ENCODE peak calls at places on chromosomes 12 and 14, in ten cellular contexts. C is adrenal gland; W is CD8-positive, alpha-beta T cell; Z is MG63; S is lung microvascular endothelial cell; L is NCI-H1417 treated with DMSO at 0.1 percent for 48 hours; U is RPMI8226; P is NAMALWA; N is A549; R is cardiac septum. K is an unnamed sample.

GRCh38 chr12:43396671-43397070 is 155.3 kb downstream of the ADAMTS20 start:
- DNase-seq in P (no peak), C (no peak), W (no peak), Z (no peak), N (no peak), S (no peak), U (no peak), L (no peak), R (no peak), K (no peak)

GRCh38 chr14:23608454-23608853 is 27.7 kb upstream of the DHRS2 start:
- DNase-seq in U (no peak), Z (peak), L (no peak), W (no peak), S (no peak), N (no peak), P (no peak), C (peak), R (no peak), K (no peak)

GRCh38 chr12:69843653-69844052 is 18.6 kb downstream of the MYRFL start:
- DNase-seq in S (no peak), N (no peak), P (no peak), W (no peak), R (no peak), L (no peak), Z (no peak), C (no peak), U (no peak), K (no peak)

GRCh38 chr12:122876724-122877123 is 19.2 kb downstream of the VPS37B start:
- DNase-seq in U (no peak), W (no peak), S (no peak), C (peak), R (no peak), Z (no peak), P (no peak), L (no peak), N (no peak), K (no peak)

GRCh38 chr12:39406257-39406656 is 36.7 kb downstream of the KIF21A start:
- DNase-seq in W (no peak), L (no peak), R (no peak), P (no peak), S (no peak), U (no peak), N (no peak), C (no peak), Z (no peak), K (no peak)

GRCh38 chr12:69608114-69608513 is 2.6 kb downstream of the LRRC10 start:
- DNase-seq in N (no peak), Z (no peak), P (no peak), U (no peak), R (no peak), W (no peak), S (peak), C (no peak), L (no peak), K (no peak)

GRCh38 chr12:12719496-12719895 is 2.3 kb downstream of the CDKN1B start:
- DNase-seq in R (no peak), W (no peak), L (no peak), Z (no peak), U (peak), P (peak), N (peak), S (peak), C (no peak), K (no peak)

GRCh38 chr12:119326341-119326740 is 8.2 kb upstream of the CCDC60 start:
- DNase-seq in L (no peak), U (no peak), P (no peak), W (no peak), R (no peak), S (no peak), Z (no peak), C (no peak), N (no peak), K (no peak)

GRCh38 chr12:116532986-116533342 is 26.2 kb upstream of the MAP1LC3B2 start:
- DNase-seq in L (no peak), S (no peak), P (no peak), C (peak), N (no peak), R (no peak), W (no peak), U (no peak), Z (no peak), K (no peak)

GRCh38 chr14:22598896-22599244 is 770 bp downstream of the ABHD4 start:
- DNase-seq in P (peak), C (peak), R (no peak), Z (peak), W (peak), U (peak), N (peak), S (peak), L (no peak), K (no peak)

GRCh38 chr12:58668831-58669230 is 251.5 kb downstream of the LRIG3 start:
- DNase-seq in L (no peak), P (no peak), N (no peak), W (no peak), U (no peak), Z (no peak), S (no peak), C (no peak), R (no peak), K (no peak)

GRCh38 chr12:132366341-132366861 is 37.0 kb upstream of the GALNT9 start:
- DNase-seq in Z (no peak), S (no peak), N (no peak), C (no peak), P (no peak), U (no peak), W (no peak), R (no peak), L (peak), K (no peak)

GRCh38 chr12:107670999-107671643 is 14.5 kb upstream of the PWP1 start:
- DNase-seq in U (peak), Z (no peak), S (peak), P (peak), N (peak), L (no peak), W (no peak), C (peak), R (no peak), K (peak)

GRCh38 chr12:25797335-25797863 is 161.1 kb upstream of the RASSF8 start:
- DNase-seq in P (no peak), R (no peak), N (no peak), C (no peak), W (no peak), S (peak), U (no peak), L (no peak), Z (no peak), K (no peak)

GRCh38 chr14:23113346-23114119 is 5.5 kb downstream of the CEBPE start:
- DNase-seq in Z (no peak), R (no peak), W (no peak), U (no peak), S (peak), C (no peak), L (no peak), P (no peak), N (no peak), K (no peak)

GRCh38 chr12:47755655-47756562 is 2.8 kb downstream of the RAPGEF3 start:
- DNase-seq in N (no peak), P (no peak), R (no peak), S (no peak), W (no peak), L (no peak), U (peak), Z (peak), C (no peak), K (no peak)

GRCh38 chr14:76948213-76948947 is 80.1 kb downstream of the IRF2BPL start:
- DNase-seq in P (no peak), L (no peak), W (no peak), S (peak), U (no peak), C (peak), N (no peak), Z (no peak), R (no peak), K (no peak)

GRCh38 chr12:101051901-101052550 is 158.0 kb downstream of the SLC5A8 start:
- DNase-seq in Z (peak), P (no peak), C (peak), R (no peak), W (no peak), U (no peak), L (no peak), S (peak), N (peak), K (no peak)

GRCh38 chr12:47383942-47384341 is 304.2 kb upstream of the AMIGO2 start:
- DNase-seq in N (peak), L (no peak), U (no peak), W (no peak), C (no peak), S (peak), P (no peak), Z (no peak), R (no peak), K (no peak)

GRCh38 chr12:56071648-56072047 is 8.3 kb upstream of the ERBB3 start:
- DNase-seq in R (no peak), Z (peak), W (no peak), P (no peak), L (no peak), U (no peak), C (no peak), N (no peak), S (no peak), K (no peak)

GRCh38 chr12:69108024-69108423 is 131.3 kb upstream of the CPSF6 start:
- DNase-seq in Z (peak), L (no peak), N (peak), C (no peak), W (no peak), R (no peak), P (no peak), S (no peak), U (no peak), K (no peak)

GRCh38 chr14:66315098-66315497 is 171.1 kb upstream of the CCDC196 start:
- DNase-seq in S (no peak), C (no peak), P (no peak), W (no peak), R (no peak), U (no peak), N (no peak), L (no peak), Z (no peak), K (no peak)

GRCh38 chr12:54393743-54394142 is 9.2 kb upstream of the ZNF385A start:
- DNase-seq in U (no peak), P (no peak), S (no peak), W (no peak), C (no peak), N (no peak), L (no peak), Z (no peak), R (no peak), K (no peak)

GRCh38 chr14:36238666-36239363 is 62.3 kb upstream of the PTCSC3 start:
- DNase-seq in W (no peak), C (no peak), S (peak), U (no peak), Z (peak), L (no peak), N (no peak), R (no peak), P (no peak), K (no peak)

GRCh38 chr12:82479511-82479910 is 121.2 kb downstream of the METTL25 start:
- DNase-seq in N (no peak), P (no peak), S (peak), L (no peak), C (no peak), Z (no peak), R (no peak), U (no peak), W (no peak), K (no peak)

GRCh38 chr12:95116341-95116740 is 42.9 kb upstream of the NR2C1 start:
- DNase-seq in P (no peak), Z (no peak), W (no peak), N (no peak), S (no peak), C (no peak), R (no peak), L (no peak), U (no peak), K (no peak)

GRCh38 chr14:72943876-72944430 is 17.7 kb downstream of the DCAF4 start:
- DNase-seq in S (no peak), R (no peak), P (no peak), L (no peak), U (no peak), N (no peak), W (no peak), Z (no peak), C (no peak), K (no peak)

GRCh38 chr14:38158468-38158867 is 49.2 kb upstream of the SSTR1 start:
- DNase-seq in U (no peak), L (no peak), W (no peak), R (no peak), P (no peak), C (no peak), Z (no peak), N (no peak), S (peak), K (no peak)

GRCh38 chr14:50790568-50790967 is 40.4 kb downstream of the NIN start:
- DNase-seq in S (no peak), Z (no peak), R (no peak), C (no peak), U (no peak), W (no peak), L (no peak), N (no peak), P (no peak), K (no peak)

GRCh38 chr14:38839743-38840375 is 263.2 kb downstream of the SEC23A start:
- DNase-seq in U (no peak), P (no peak), C (no peak), R (no peak), Z (no peak), N (peak), S (peak), L (no peak), W (no peak), K (no peak)

GRCh38 chr14:104316121-104316722 is 177.8 kb downstream of the KIF26A start:
- DNase-seq in P (no peak), N (no peak), W (no peak), U (peak), S (no peak), L (no peak), R (peak), Z (no peak), C (peak), K (peak)

GRCh38 chr12:23949212-23950010 is at the start of gene SOX5:
- DNase-seq in P (peak), L (no peak), U (no peak), R (no peak), Z (peak), C (no peak), S (no peak), W (no peak), N (peak), K (no peak)

GRCh38 chr14:24481622-24482324 is 26.3 kb downstream of the CMA1 start:
- DNase-seq in P (peak), R (no peak), C (no peak), N (peak), S (peak), Z (peak), U (peak), L (no peak), W (no peak), K (peak)

GRCh38 chr12:21301-22189 is 45.0 kb upstream of the IQSEC3 start:
- DNase-seq in Z (no peak), P (no peak), C (peak), R (no peak), N (no peak), S (peak), W (no peak), U (no peak), L (no peak), K (no peak)

K was measured in activated CD4-positive, CD25-positive, alpha-beta regulatory T cell treated with anti-CD3 and anti-CD28 coated beads, Interleukin-2, amount 50 U/mL, for 72 hours.